ENCODE peak calls at places on chromosomes 7 and 10, in eight cellular contexts. H is astrocyte; A is colonic mucosa; E is GM12878; G is hepatocyte; W is naive thymus-derived CD4-positive, alpha-beta T cell; D is mammary epithelial cell; R is uterus. N is an unnamed sample. For H3K9me3, the result is how much of the 10 kb centered on the place peaks cover.

GRCh38 chr7:128231021-128231420 is 10.1 kb upstream of the LEP start:
- DNase-seq in E (no peak), G (no peak), A (no peak), R (no peak), H (no peak), D (no peak), W (no peak), N (no peak)

GRCh38 chr10:123143825-123144168 is 4.1 kb upstream of the HMX2 start:
- DNase-seq in H (no peak), E (no peak), W (no peak), G (no peak), D (no peak), R (no peak), A (no peak), N (no peak)

GRCh38 chr10:74738985-74739567 is 87.3 kb upstream of the KAT6B start:
- DNase-seq in D (no peak), R (no peak), E (peak), G (no peak), H (no peak), A (peak), W (peak), N (no peak)

GRCh38 chr10:131686781-131687419 is 213.9 kb upstream of the PPP2R2D start:
- DNase-seq in H (no peak), D (no peak), W (no peak), R (no peak), G (no peak), E (no peak), A (no peak), N (no peak)

GRCh38 chr10:11831520-11831951 is 8.4 kb downstream of the PROSER2 start:
- DNase-seq in H (no peak), R (no peak), W (no peak), G (peak), A (no peak), D (no peak), E (no peak), N (no peak)

GRCh38 chr7:80151274-80151665 is 16.6 kb downstream of the GNAI1 start:
- DNase-seq in D (peak), G (no peak), E (no peak), R (no peak), H (peak), A (no peak), W (peak), N (no peak)

GRCh38 chr7:26993816-26994810 is 101.7 kb downstream of the HOXA1 start:
- DNase-seq in E (no peak), G (no peak), A (no peak), W (no peak), R (no peak), D (peak), H (no peak), N (no peak)

GRCh38 chr10:103580422-103580821 is 86.9 kb downstream of the NEURL1 start:
- DNase-seq in E (no peak), D (no peak), H (no peak), R (no peak), A (no peak), W (no peak), G (no peak), N (peak)

GRCh38 chr7:133139350-133139749 is 57.5 kb upstream of the CHCHD3 start:
- DNase-seq in E (no peak), G (peak), A (no peak), R (no peak), D (peak), H (peak), W (no peak), N (no peak)

GRCh38 chr10:247480-247879 is 112.2 kb downstream of the ZMYND11 start:
- DNase-seq in H (no peak), G (no peak), W (no peak), E (no peak), A (no peak), D (no peak), R (no peak), N (no peak)

GRCh38 chr10:12264204-12264908 is 68.4 kb downstream of the CDC123 start:
- DNase-seq in W (peak), G (peak), R (peak), A (peak), H (peak), D (peak), E (peak), N (peak)

GRCh38 chr7:142603870-142604448 is 145.3 kb upstream of the PRSS1 start:
- DNase-seq in W (peak), G (peak), D (peak), R (no peak), H (peak), E (no peak), A (peak), N (no peak)
- H3K4me3 ChIP-seq in W (no peak), G (no peak), D (no peak), R (no peak), H (peak), E (no peak), A (no peak), N (peak)

DNA sequence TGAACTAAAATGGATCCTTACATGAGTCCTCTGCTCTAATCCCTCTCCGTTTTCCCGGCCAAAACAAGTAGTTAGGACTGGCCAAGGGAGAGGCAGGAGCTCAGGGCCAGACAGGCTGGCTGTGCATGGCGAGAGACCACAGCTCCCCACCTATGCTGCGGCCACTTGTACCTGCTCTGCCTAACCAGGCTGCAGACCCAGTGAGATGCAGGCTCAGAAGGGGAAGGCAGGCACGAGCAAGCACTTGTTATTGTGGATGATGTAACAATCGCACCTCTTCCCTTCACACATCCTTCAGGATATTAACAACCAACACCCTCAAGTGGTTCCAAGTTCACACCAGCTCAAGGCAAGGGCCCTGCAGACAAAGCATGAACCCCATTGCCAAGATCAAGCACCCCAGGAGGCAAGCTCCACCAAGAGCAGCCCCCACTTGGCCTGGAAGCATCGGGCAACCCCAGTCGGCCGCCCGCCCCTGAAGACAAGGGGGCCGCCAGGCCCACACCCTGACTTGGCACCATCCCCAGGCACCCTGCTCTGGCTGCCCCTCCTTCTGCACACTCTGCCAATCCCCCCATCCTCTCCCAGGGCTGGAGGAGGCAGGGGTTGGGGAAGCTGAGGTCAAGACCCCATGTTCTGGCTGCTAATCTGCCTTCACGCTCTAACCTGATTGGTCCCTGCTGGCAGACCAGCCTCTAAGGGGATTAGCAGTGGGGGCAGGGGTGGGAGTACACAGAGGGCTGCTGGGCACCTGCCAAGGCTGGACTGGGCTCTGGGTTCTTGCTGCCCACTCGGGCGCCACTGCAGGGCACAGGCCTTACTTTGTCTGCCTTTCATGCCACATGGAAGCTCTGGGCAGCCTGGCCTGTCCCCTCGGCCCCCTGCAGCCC is 111.3 kb downstream of the SLIT1 start:
- DNase-seq in R (no peak), D (no peak), E (no peak), W (no peak), H (no peak), G (no peak), A (no peak), N (no peak)
- H3K9me3 ChIP-seq in R (under half), D (under half), E (under half), W (under half), H (under half), G (under half), A (under half), N (under half)

DNA sequence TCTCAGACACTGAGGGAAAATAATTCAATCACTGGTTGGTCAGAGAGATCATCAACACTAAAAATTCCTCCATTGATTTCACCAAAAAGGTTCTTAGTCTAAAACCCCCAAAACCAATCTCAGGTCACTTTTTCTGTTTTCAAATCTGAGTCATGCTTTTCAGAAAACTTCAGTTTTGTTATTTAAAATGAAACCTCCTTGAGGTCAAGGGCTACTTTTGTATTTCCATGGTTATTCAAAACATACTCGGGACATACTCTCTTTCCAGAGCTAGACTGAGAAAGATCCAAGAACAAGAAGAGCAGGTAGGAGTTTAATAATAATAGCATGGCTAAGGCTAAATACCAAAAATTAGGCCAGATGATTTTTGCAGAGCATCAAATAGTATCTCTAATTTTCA is 152.8 kb downstream of the SDHAF3 start:
- DNase-seq in D (no peak), R (no peak), W (no peak), A (no peak), H (no peak), E (no peak), G (no peak), N (no peak)
- H3K27ac ChIP-seq in D (no peak), R (no peak), W (no peak), A (no peak), H (no peak), E (no peak), G (no peak), N (no peak)

GRCh38 chr10:3432089-3432488 is 259.5 kb upstream of the PITRM1 start:
- DNase-seq in G (no peak), D (no peak), E (no peak), R (no peak), H (no peak), A (no peak), W (no peak), N (no peak)

GRCh38 chr10:3427316-3427715 is 254.7 kb upstream of the PITRM1 start:
- DNase-seq in G (no peak), D (no peak), R (no peak), A (peak), E (no peak), W (no peak), H (peak), N (no peak)

GRCh38 chr10:3427846-3428442 is 255.4 kb upstream of the PITRM1 start:
- DNase-seq in G (no peak), A (peak), W (no peak), E (no peak), R (no peak), D (no peak), H (no peak), N (peak)

GRCh38 chr10:3430501-3430900 is 257.9 kb upstream of the PITRM1 start:
- DNase-seq in H (no peak), D (no peak), E (no peak), R (no peak), A (peak), W (no peak), G (no peak), N (no peak)

GRCh38 chr10:3429651-3430050 is 257.1 kb upstream of the PITRM1 start:
- DNase-seq in G (no peak), D (no peak), E (no peak), R (peak), A (peak), W (no peak), H (no peak), N (no peak)
- H3K4me3 ChIP-seq in G (no peak), D (no peak), E (no peak), R (no peak), A (no peak), W (no peak), H (no peak), N (no peak)

DNA sequence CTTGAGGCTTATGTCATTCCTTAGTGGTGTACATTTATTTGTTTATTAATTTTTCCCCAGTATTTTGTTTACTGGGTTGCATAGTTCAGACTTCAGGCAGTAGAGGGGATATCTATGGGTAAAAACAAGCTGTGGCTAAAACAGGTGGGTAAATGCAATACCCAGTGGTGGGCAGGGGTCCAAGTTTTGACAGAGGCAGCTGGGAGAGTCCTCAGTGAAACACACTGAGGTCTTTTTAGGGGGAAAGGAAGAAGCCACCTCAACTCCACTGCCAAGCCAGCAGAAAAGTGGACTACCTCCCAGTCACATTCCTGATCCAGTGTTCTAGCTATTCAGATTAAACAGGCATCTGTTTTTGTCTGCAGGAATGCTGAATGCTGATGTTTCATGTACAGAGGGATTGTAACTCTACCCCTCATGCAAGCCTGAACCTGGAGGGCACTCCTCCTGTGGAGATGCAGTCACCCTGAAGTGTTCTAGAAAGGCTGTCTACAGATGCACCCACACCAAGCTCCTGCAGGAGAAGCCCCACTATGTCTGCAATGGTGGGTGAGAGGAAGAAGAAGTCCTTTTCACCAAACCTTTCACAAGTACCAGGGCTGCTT is 757.8 kb downstream of the INHBA start:
- DNase-seq in W (no peak), D (peak), A (no peak), E (no peak), R (no peak), H (no peak), G (no peak), N (no peak)
- H3K9me3 ChIP-seq in W (under half), D (under half), A (under half), E (under half), R (under half), H (under half), G (under half), N (under half)

GRCh38 chr10:17235136-17235535 is 7.1 kb downstream of the VIM start:
- DNase-seq in G (no peak), E (no peak), W (no peak), R (no peak), A (no peak), D (no peak), H (no peak), N (no peak)

GRCh38 chr10:17232276-17232987 is 4.4 kb downstream of the VIM start:
- DNase-seq in G (no peak), A (no peak), R (no peak), W (no peak), D (no peak), E (peak), H (no peak), N (no peak)

GRCh38 chr10:17236468-17236886 is 8.4 kb downstream of the VIM start:
- DNase-seq in A (no peak), R (no peak), H (no peak), W (no peak), G (no peak), D (no peak), E (no peak), N (no peak)

GRCh38 chr10:17234541-17234940 is 6.5 kb downstream of the VIM start:
- DNase-seq in G (no peak), E (no peak), A (no peak), R (no peak), D (no peak), W (no peak), H (no peak), N (no peak)

GRCh38 chr10:17233534-17233933 is 5.5 kb downstream of the VIM start:
- DNase-seq in D (no peak), A (peak), G (no peak), W (no peak), E (no peak), R (peak), H (no peak), N (peak)
- H3K27ac ChIP-seq in D (no peak), A (no peak), G (peak), W (peak), E (no peak), R (peak), H (peak), N (no peak)

DNA sequence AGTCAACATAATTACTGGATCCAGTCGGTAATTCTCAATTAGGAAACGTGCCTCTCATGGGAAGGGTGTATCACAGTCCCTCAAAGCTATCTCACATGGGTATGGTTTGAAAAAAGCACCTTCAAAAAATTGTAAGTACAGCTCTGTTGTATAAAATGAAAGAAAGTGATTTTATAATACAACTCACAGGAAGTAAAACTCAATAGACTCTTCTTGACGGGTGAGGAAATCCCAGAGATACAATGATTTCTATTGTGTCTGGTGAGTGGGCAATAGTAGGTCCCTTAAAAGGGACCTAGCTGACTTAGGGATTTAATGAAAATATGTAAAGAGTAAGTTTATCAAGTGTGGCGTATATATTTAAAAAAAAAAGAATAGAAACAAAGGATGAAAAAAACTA is 27.0 kb downstream of the TASOR2 start:
- DNase-seq in A (no peak), H (no peak), W (peak), G (no peak), D (peak), R (no peak), E (no peak), N (no peak)
- H3K4me3 ChIP-seq in A (peak), H (no peak), W (peak), G (no peak), D (peak), R (no peak), E (no peak), N (peak)

GRCh38 chr7:157843336-157844140 is 506.7 kb downstream of the DNAJB6 start:
- DNase-seq in G (no peak), H (no peak), D (no peak), E (no peak), A (no peak), R (no peak), W (no peak), N (no peak)
- H3K9me3 ChIP-seq in G (under half), H (under half), D (half or more), E (under half), A (under half), R (under half), W (under half), N (under half)

GRCh38 chr10:86711237-86711956 is 43.1 kb downstream of the LDB3 start:
- DNase-seq in A (peak), G (peak), E (peak), R (peak), H (peak), D (peak), W (peak), N (peak)
- H3K27ac ChIP-seq in A (peak), G (peak), E (peak), R (peak), H (peak), D (peak), W (peak), N (peak)

N was measured in psoas muscle.